ENCODE peak calls at places on chromosome 17, in nine cellular contexts. D is Kasumi-1; T is stimulated activated naive CD8-positive, alpha-beta T cell treated with anti-CD3 and anti-CD28 coated beads, Interleukin-15, Interleukin-2, amounts not matched to agents 100 U/mL and 50 U/mL, for 24 hours; Z is DMS79; K is HFFc6; N is activated CD4-positive, alpha-beta T cell treated with anti-CD3 and anti-CD28 coated beads for 1 hour; Y is AG04450; F is PC-9; J is activated T-cell treated with anti-CD3 and anti-CD28 coated beads for 1 hour. U is an unnamed sample.

GRCh38 chr17:35486920-35487727 is 38.6 kb upstream of the SLFN13 start:
- DNase-seq in D (peak; percentile 44), T (peak; percentile 89), Z (no peak), K (peak; percentile 9), N (peak; percentile 60), Y (peak; percentile 18), F (no peak), J (peak; percentile 58), U (no peak)

GRCh38 chr17:67993153-67993997 is 2.9 kb downstream of the C17orf58 start:
- DNase-seq in D (peak; percentile 80), T (peak; percentile 84), Z (no peak), K (peak; percentile 64), N (peak; percentile 46), Y (no peak), F (peak; percentile 46), J (peak; percentile 51), U (no peak)

GRCh38 chr17:41885733-41886132 is 20.5 kb upstream of the KLHL11 start:
- DNase-seq in D (peak; percentile 30), T (no peak), Z (no peak), K (no peak), N (no peak), Y (no peak), F (no peak), J (no peak), U (no peak)

GRCh38 chr17:55785181-55785580 is 34.3 kb downstream of the PCTP start:
- DNase-seq in D (no peak), T (no peak), Z (no peak), K (no peak), N (no peak), Y (no peak), F (no peak), J (no peak), U (no peak)

GRCh38 chr17:79090503-79091372 is 16.1 kb downstream of the ENGASE start:
- DNase-seq in D (no peak), T (no peak), Z (no peak), K (no peak), N (no peak), Y (no peak), F (no peak), J (no peak), U (no peak)

GRCh38 chr17:5686246-5686645 is 101.9 kb upstream of the NLRP1 start:
- DNase-seq in D (no peak), T (no peak), Z (no peak), K (no peak), N (no peak), Y (no peak), F (no peak), J (no peak), U (no peak)

GRCh38 chr17:72392056-72393010 is 271.5 kb downstream of the SOX9 start:
- DNase-seq in D (no peak), T (no peak), Z (peak; percentile 85), K (peak; percentile 78), N (no peak), Y (peak; percentile 73), F (no peak), J (no peak), U (no peak)

GRCh38 chr17:75864448-75864871 is 9.3 kb upstream of the WBP2 start:
- DNase-seq in D (no peak), T (peak; percentile 57), Z (peak; percentile 79), K (peak; percentile 55), N (no peak), Y (peak; percentile 82), F (no peak), J (no peak), U (no peak)

GRCh38 chr17:83084621-83085056 is 5.2 kb downstream of the METRNL start:
- DNase-seq in D (no peak), T (no peak), Z (peak; percentile 63), K (no peak), N (no peak), Y (no peak), F (no peak), J (no peak), U (no peak)

GRCh38 chr17:40333781-40334453 is 24.9 kb downstream of the RARA start:
- DNase-seq in D (peak; percentile 17), T (no peak), Z (no peak), K (no peak), N (no peak), Y (no peak), F (no peak), J (no peak), U (no peak)

GRCh38 chr17:58161566-58161965 is 5.2 kb upstream of the OR4D2 start:
- DNase-seq in D (peak; percentile 13), T (no peak), Z (no peak), K (no peak), N (no peak), Y (no peak), F (no peak), J (no peak), U (no peak)